ENCODE peak calls at places on chromosomes 12 and 14, in six cellular contexts. K, Z, I, E, F and M are unnamed samples.

GRCh38 chr12:99648183-99648582 is 630 bp downstream of the GARIN6 start:
- DNase-seq in E (no peak), I (no peak), Z (no peak), F (no peak), K (no peak), M (no peak)

GRCh38 chr14:38103542-38104225 is 104.0 kb upstream of the SSTR1 start:
- DNase-seq in K (no peak), E (no peak), Z (no peak), F (no peak), I (no peak), M (no peak)

GRCh38 chr12:6165418-6165817 is 34.8 kb upstream of the CD9 start:
- DNase-seq in E (no peak), F (no peak), Z (no peak), I (no peak), K (no peak), M (no peak)

GRCh38 chr12:113818833-113819232 is 147.3 kb downstream of the RBM19 start:
- DNase-seq in I (no peak), Z (peak; percentile 51), F (peak; percentile 11), K (no peak), E (no peak), M (no peak)

GRCh38 chr12:19423531-19423930 is 15.8 kb upstream of the AEBP2 start:
- DNase-seq in K (no peak), F (no peak), I (no peak), E (no peak), Z (no peak), M (peak; percentile 68)

GRCh38 chr12:112998997-112999767 is 20.9 kb downstream of the OAS2 start:
- DNase-seq in F (no peak), Z (no peak), E (no peak), K (no peak), I (no peak), M (no peak)

GRCh38 chr12:103924761-103925641 is 5.2 kb upstream of the HSP90B1 start:
- DNase-seq in Z (no peak), K (peak; percentile 85), F (peak; percentile 82), I (no peak), E (peak; percentile 91), M (no peak)

GRCh38 chr12:9784816-9785215 is 24.1 kb upstream of the CD69 start:
- DNase-seq in Z (no peak), I (no peak), K (no peak), F (no peak), E (no peak), M (no peak)

GRCh38 chr12:32895688-32896437 is 714 bp downstream of the PKP2 start:
- DNase-seq in E (no peak), Z (no peak), I (no peak), K (no peak), F (no peak), M (peak; percentile 24)

GRCh38 chr12:130770413-130771028 is 54.4 kb upstream of the RIMBP2 start:
- DNase-seq in Z (no peak), F (no peak), E (no peak), K (no peak), I (no peak), M (no peak)

GRCh38 chr12:68775121-68775520 is 29.1 kb downstream of the SLC35E3 start:
- DNase-seq in Z (no peak), E (no peak), I (no peak), F (no peak), K (no peak), M (no peak)

GRCh38 chr12:70083677-70084020 is 159.6 kb upstream of the CNOT2 start:
- DNase-seq in E (no peak), I (no peak), Z (no peak), F (no peak), K (peak; percentile 1), M (no peak)

GRCh38 chr14:93962701-93963601 is 13.4 kb downstream of the ASB2 start:
- DNase-seq in F (peak; percentile 78), E (peak; percentile 93), I (no peak), Z (no peak), K (peak; percentile 67), M (no peak)

GRCh38 chr12:49959570-49960473 is 1.9 kb upstream of the AQP5 start:
- DNase-seq in K (peak; percentile 82), I (peak; percentile 74), F (peak; percentile 21), E (no peak), Z (no peak), M (no peak)

GRCh38 chr12:118102609-118103008 is 1.2 kb downstream of the VSIG10 start:
- DNase-seq in F (peak; percentile 14), E (no peak), K (no peak), I (no peak), Z (no peak), M (no peak)

GRCh38 chr12:42135264-42135814 is 9.3 kb downstream of the GXYLT1 start:
- DNase-seq in E (no peak), I (no peak), K (peak; percentile 61), F (peak; percentile 82), Z (no peak), M (no peak)

GRCh38 chr12:94147991-94148840 is at the start of gene PLXNC1:
- DNase-seq in E (peak; percentile 78), F (peak; percentile 59), I (no peak), Z (no peak), K (peak; percentile 36), M (no peak)

GRCh38 chr14:54048736-54049135 is 92.1 kb upstream of the BMP4 start:
- DNase-seq in Z (no peak), I (no peak), F (no peak), K (no peak), E (no peak), M (no peak)

GRCh38 chr14:103476631-103477030 is 46.0 kb downstream of the CKB start:
- DNase-seq in K (no peak), E (no peak), I (no peak), F (no peak), Z (no peak), M (no peak)

GRCh38 chr12:109481863-109482262 is 4.4 kb downstream of the UBE3B start:
- DNase-seq in Z (no peak), K (no peak), E (no peak), F (no peak), I (no peak), M (no peak)